ENCODE peak calls at places on chromosomes 1 and 21, in six cellular contexts. One of them, this sample, is unnamed.

GRCh38 chr1:245500546-245500945 is 345.8 kb downstream of the KIF26B start:
- DNase-seq in lung microvascular endothelial cell: peak; percentile 11
- DNase-seq in A172: peak; percentile 47
- DNase-seq in psoas muscle: no peak
- DNase-seq in endothelial cell: no peak
- DNase-seq in NCI-H2081: no peak
- DNase-seq in this sample: no peak

GRCh38 chr1:44227211-44227610 is 13.9 kb downstream of the DMAP1 start:
- DNase-seq in lung microvascular endothelial cell: no peak
- DNase-seq in endothelial cell: no peak
- DNase-seq in NCI-H2081: no peak
- DNase-seq in A172: no peak
- DNase-seq in psoas muscle: no peak
- DNase-seq in this sample: no peak

GRCh38 chr21:27802816-27803475 is 836.1 kb upstream of the ADAMTS5 start:
- DNase-seq in A172: peak; percentile 35
- DNase-seq in NCI-H2081: peak; percentile 1
- DNase-seq in endothelial cell: peak; percentile 57
- DNase-seq in lung microvascular endothelial cell: peak; percentile 24
- DNase-seq in psoas muscle: no peak
- DNase-seq in this sample: no peak

GRCh38 chr1:86409416-86410021 is 13.4 kb upstream of the ODF2L start:
- DNase-seq in psoas muscle: no peak
- DNase-seq in lung microvascular endothelial cell: no peak
- DNase-seq in endothelial cell: no peak
- DNase-seq in A172: no peak
- DNase-seq in NCI-H2081: no peak
- DNase-seq in this sample: no peak

GRCh38 chr21:43885721-43886120 is 20.7 kb downstream of the AGPAT3 start:
- DNase-seq in A172: no peak
- DNase-seq in endothelial cell: no peak
- DNase-seq in NCI-H2081: no peak
- DNase-seq in psoas muscle: no peak
- DNase-seq in lung microvascular endothelial cell: no peak
- DNase-seq in this sample: no peak

GRCh38 chr1:164443166-164443565 is 115.8 kb upstream of the PBX1 start:
- DNase-seq in endothelial cell: no peak
- DNase-seq in lung microvascular endothelial cell: no peak
- DNase-seq in psoas muscle: no peak
- DNase-seq in A172: no peak
- DNase-seq in NCI-H2081: no peak
- DNase-seq in this sample: no peak

GRCh38 chr1:153515504-153516394 is 20.0 kb downstream of the S100A6 start:
- DNase-seq in A172: peak; percentile 62
- DNase-seq in lung microvascular endothelial cell: no peak
- DNase-seq in psoas muscle: no peak
- DNase-seq in endothelial cell: no peak
- DNase-seq in NCI-H2081: no peak
- DNase-seq in this sample: no peak

GRCh38 chr1:49298304-49298703 is 521.6 kb upstream of the BEND5 start:
- DNase-seq in psoas muscle: peak; percentile 13
- DNase-seq in endothelial cell: no peak
- DNase-seq in lung microvascular endothelial cell: no peak
- DNase-seq in NCI-H2081: peak; percentile 96
- DNase-seq in A172: no peak
- DNase-seq in this sample: no peak

GRCh38 chr1:201020647-201021332 is 2.7 kb downstream of the KIF21B start:
- DNase-seq in A172: no peak
- DNase-seq in lung microvascular endothelial cell: peak; percentile 43
- DNase-seq in endothelial cell: peak; percentile 30
- DNase-seq in psoas muscle: no peak
- DNase-seq in NCI-H2081: peak; percentile 11
- DNase-seq in this sample: no peak

GRCh38 chr1:83694449-83694848 is 304.5 kb downstream of the TTLL7 start:
- DNase-seq in psoas muscle: no peak
- DNase-seq in A172: no peak
- DNase-seq in endothelial cell: no peak
- DNase-seq in NCI-H2081: no peak
- DNase-seq in lung microvascular endothelial cell: no peak
- DNase-seq in this sample: no peak

GRCh38 chr1:41319803-41320711 is 41.2 kb upstream of the FOXO6 start:
- DNase-seq in endothelial cell: no peak
- DNase-seq in psoas muscle: peak; percentile 58
- DNase-seq in A172: no peak
- DNase-seq in NCI-H2081: no peak
- DNase-seq in lung microvascular endothelial cell: no peak
- DNase-seq in this sample: peak; percentile 62

GRCh38 chr1:243501002-243501401 is 245.2 kb downstream of the SDCCAG8 start:
- DNase-seq in endothelial cell: no peak
- DNase-seq in lung microvascular endothelial cell: no peak
- DNase-seq in A172: peak; percentile 28
- DNase-seq in NCI-H2081: no peak
- DNase-seq in psoas muscle: no peak
- DNase-seq in this sample: no peak

GRCh38 chr1:64962447-64962846 is 3.9 kb downstream of the JAK1 start:
- DNase-seq in psoas muscle: no peak
- DNase-seq in NCI-H2081: no peak
- DNase-seq in A172: no peak
- DNase-seq in endothelial cell: no peak
- DNase-seq in lung microvascular endothelial cell: peak; percentile 82
- DNase-seq in this sample: no peak

GRCh38 chr1:51642739-51643142 is 25.8 kb downstream of the OSBPL9 start:
- DNase-seq in A172: peak; percentile 28
- DNase-seq in NCI-H2081: no peak
- DNase-seq in endothelial cell: no peak
- DNase-seq in psoas muscle: no peak
- DNase-seq in lung microvascular endothelial cell: peak; percentile 30
- DNase-seq in this sample: peak; percentile 28

GRCh38 chr1:159981351-159982055 is 27.5 kb upstream of the SLAMF9 start:
- DNase-seq in NCI-H2081: no peak
- DNase-seq in lung microvascular endothelial cell: no peak
- DNase-seq in A172: no peak
- DNase-seq in endothelial cell: no peak
- DNase-seq in psoas muscle: no peak
- DNase-seq in this sample: no peak

GRCh38 chr1:43711524-43712386 is 4.4 kb downstream of the ST3GAL3 start:
- DNase-seq in lung microvascular endothelial cell: peak; percentile 85
- DNase-seq in A172: peak; percentile 76
- DNase-seq in endothelial cell: no peak
- DNase-seq in NCI-H2081: no peak
- DNase-seq in psoas muscle: no peak
- DNase-seq in this sample: no peak

GRCh38 chr1:180560868-180561600 is 2.3 kb downstream of the OVAAL start:
- DNase-seq in lung microvascular endothelial cell: no peak
- DNase-seq in psoas muscle: no peak
- DNase-seq in NCI-H2081: no peak
- DNase-seq in endothelial cell: no peak
- DNase-seq in A172: peak; percentile 69
- DNase-seq in this sample: no peak

GRCh38 chr1:234605493-234605982 is 4.4 kb downstream of the IRF2BP2 start:
- DNase-seq in endothelial cell: no peak
- DNase-seq in lung microvascular endothelial cell: no peak
- DNase-seq in psoas muscle: no peak
- DNase-seq in A172: no peak
- DNase-seq in NCI-H2081: no peak
- DNase-seq in this sample: no peak

GRCh38 chr1:210978316-210978993 is 155.5 kb downstream of the KCNH1 start:
- DNase-seq in A172: no peak
- DNase-seq in lung microvascular endothelial cell: no peak
- DNase-seq in NCI-H2081: no peak
- DNase-seq in endothelial cell: no peak
- DNase-seq in psoas muscle: no peak
- DNase-seq in this sample: no peak

This sample was measured in heart right ventricle.